ENCODE peak calls at places on chromosomes 16 and 17, in seven cellular contexts. B, Q, F, P, N, Y and G are unnamed samples.

GRCh38 chr17:8375738-8376259 is 705 bp downstream of the KRABD2 start:
- DNase-seq in B (peak; percentile 39), Q (peak; percentile 26), F (no peak), P (no peak), N (no peak), Y (no peak), G (no peak)

GRCh38 chr16:66539628-66540469 is 10.1 kb downstream of the TK2 start:
- DNase-seq in B (peak; percentile 79), Q (no peak), F (no peak), P (no peak), N (no peak), Y (no peak), G (no peak)

GRCh38 chr17:82232876-82233785 is 4.3 kb downstream of the SLC16A3 start:
- DNase-seq in B (no peak), Q (no peak), F (peak; percentile 52), P (no peak), N (no peak), Y (no peak), G (no peak)

GRCh38 chr16:85706449-85707034 is 17.8 kb upstream of the GINS2 start:
- DNase-seq in B (no peak), Q (no peak), F (no peak), P (no peak), N (no peak), Y (no peak), G (no peak)

GRCh38 chr16:11816123-11816522 is 19.1 kb upstream of the ZC3H7A start:
- DNase-seq in B (no peak), Q (no peak), F (no peak), P (no peak), N (no peak), Y (no peak), G (no peak)

GRCh38 chr16:52389045-52389444 is 157.9 kb downstream of the TOX3 start:
- DNase-seq in B (no peak), Q (no peak), F (no peak), P (no peak), N (no peak), Y (no peak), G (no peak)

GRCh38 chr16:4882633-4883285 is 35.5 kb downstream of the UBN1 start:
- DNase-seq in B (peak; percentile 89), Q (peak; percentile 64), F (no peak), P (no peak), N (no peak), Y (no peak), G (no peak)

GRCh38 chr16:85321856-85322271 is 209.6 kb upstream of the CIBAR2 start:
- DNase-seq in B (peak; percentile 94), Q (peak; percentile 98), F (peak; percentile 73), P (no peak), N (no peak), Y (no peak), G (peak; percentile 98)

GRCh38 chr16:14378131-14378551 is 251.9 kb downstream of the PARN start:
- DNase-seq in B (peak; percentile 81), Q (no peak), F (no peak), P (no peak), N (no peak), Y (peak; percentile 4), G (no peak)

GRCh38 chr17:73635101-73635767 is 9.0 kb downstream of the SDK2 start:
- DNase-seq in B (no peak), Q (no peak), F (no peak), P (no peak), N (no peak), Y (no peak), G (no peak)

GRCh38 chr16:49085689-49086088 is 195.9 kb downstream of the CBLN1 start:
- DNase-seq in B (peak; percentile 11), Q (no peak), F (no peak), P (no peak), N (no peak), Y (no peak), G (no peak)

GRCh38 chr17:51439395-51440229 is 179.3 kb downstream of the UTP18 start:
- DNase-seq in B (no peak), Q (no peak), F (no peak), P (no peak), N (peak; percentile 26), Y (no peak), G (no peak)

GRCh38 chr17:596763-597644 is 117.6 kb downstream of the VPS53 start:
- DNase-seq in B (peak; percentile 95), Q (no peak), F (no peak), P (no peak), N (no peak), Y (no peak), G (no peak)

GRCh38 chr17:58343131-58343530 is 8.9 kb downstream of the SUPT4H1 start:
- DNase-seq in B (no peak), Q (no peak), F (no peak), P (no peak), N (no peak), Y (no peak), G (no peak)

GRCh38 chr16:12898556-12898955 is 2.8 kb upstream of the SHISA9 start:
- DNase-seq in B (no peak), Q (no peak), F (no peak), P (no peak), N (no peak), Y (no peak), G (no peak)

GRCh38 chr16:58034128-58034685 is 8.7 kb downstream of the MMP15 start:
- DNase-seq in B (no peak), Q (no peak), F (no peak), P (no peak), N (no peak), Y (no peak), G (no peak)

GRCh38 chr17:4738136-4739121 is 1.2 kb upstream of the ZMYND15 start:
- DNase-seq in B (no peak), Q (peak; percentile 41), F (peak; percentile 57), P (peak; percentile 51), N (no peak), Y (no peak), G (no peak)

GRCh38 chr16:2983706-2984136 is 3.5 kb upstream of the PKMYT1 start:
- DNase-seq in B (peak; percentile 70), Q (peak; percentile 84), F (peak; percentile 89), P (peak; percentile 54), N (peak; percentile 52), Y (peak; percentile 79), G (peak; percentile 78)

GRCh38 chr17:50199651-50200446 is 1.6 kb downstream of the COL1A1 start:
- DNase-seq in B (peak; percentile 91), Q (peak; percentile 93), F (peak; percentile 91), P (peak; percentile 95), N (peak; percentile 54), Y (peak; percentile 87), G (peak; percentile 99)

GRCh38 chr17:2025622-2026309 is 632 bp upstream of the RTN4RL1 start:
- DNase-seq in B (peak; percentile 54), Q (peak; percentile 85), F (peak; percentile 81), P (no peak), N (no peak), Y (peak; percentile 76), G (peak; percentile 82)

GRCh38 chr17:50114849-50115357 is 15.1 kb downstream of the SAMD14 start:
- DNase-seq in B (peak; percentile 56), Q (peak; percentile 56), F (peak; percentile 49), P (peak; percentile 45), N (no peak), Y (peak; percentile 50), G (no peak)

GRCh38 chr16:12255919-12256665 is 279.6 kb downstream of the SNX29 start:
- DNase-seq in B (no peak), Q (no peak), F (no peak), P (no peak), N (no peak), Y (no peak), G (no peak)

GRCh38 chr17:8122391-8122922 is 1.4 kb downstream of the HES7 start:
- DNase-seq in B (peak; percentile 45), Q (peak; percentile 17), F (no peak), P (no peak), N (no peak), Y (peak; percentile 35), G (no peak)

GRCh38 chr17:76497699-76497978 is 3.6 kb downstream of the RHBDF2 start:
- DNase-seq in B (no peak), Q (no peak), F (no peak), P (no peak), N (no peak), Y (no peak), G (no peak)

GRCh38 chr17:76496464-76496863 is 4.8 kb downstream of the RHBDF2 start:
- DNase-seq in B (no peak), Q (no peak), F (no peak), P (no peak), N (no peak), Y (no peak), G (no peak)

GRCh38 chr17:76497979-76498885 is 3.0 kb downstream of the RHBDF2 start:
- DNase-seq in B (peak; percentile 84), Q (peak; percentile 90), F (peak; percentile 60), P (no peak), N (no peak), Y (no peak), G (peak; percentile 93)

GRCh38 chr17:76493505-76494167 is 7.6 kb downstream of the RHBDF2 start:
- DNase-seq in B (no peak), Q (no peak), F (peak; percentile 52), P (peak; percentile 62), N (no peak), Y (no peak), G (peak; percentile 66)

DNA sequence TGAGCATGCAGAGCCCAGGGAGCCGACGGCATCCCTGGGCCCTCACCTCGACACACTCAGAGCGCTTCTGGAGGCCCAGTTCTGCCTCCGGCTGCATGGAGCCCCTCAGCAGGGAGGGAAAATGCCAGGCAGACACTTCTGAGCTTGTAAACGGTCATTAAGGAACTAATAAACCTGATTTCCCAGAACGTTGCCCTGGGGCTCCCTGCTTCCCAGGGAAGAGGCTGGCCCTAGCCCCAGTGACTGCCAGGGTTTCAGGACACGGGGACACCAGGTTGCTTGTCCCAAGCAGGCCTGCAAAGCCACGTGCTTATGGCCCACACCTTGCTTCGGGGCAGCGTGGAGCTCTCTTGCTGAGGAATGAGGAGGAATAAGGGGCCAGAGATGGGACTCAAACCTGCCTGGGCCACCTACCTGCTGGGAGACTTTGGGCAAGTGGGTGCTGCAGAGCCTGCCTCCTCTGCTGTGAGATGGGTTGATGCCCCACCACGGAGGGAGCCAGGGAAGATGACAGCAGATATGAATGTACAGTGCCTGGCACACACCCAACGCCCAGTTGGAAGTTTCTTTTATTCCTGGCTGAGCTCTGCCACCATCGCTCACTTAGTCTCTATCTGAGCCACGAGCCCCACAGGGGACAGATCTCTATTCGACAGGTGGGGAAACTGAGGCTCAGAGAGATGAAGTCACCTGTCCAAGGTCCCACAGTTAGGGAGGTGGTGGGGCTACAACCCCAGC is 5.4 kb downstream of the RHBDF2 start:
- DNase-seq in B (no peak), Q (no peak), F (no peak), P (no peak), N (no peak), Y (no peak), G (no peak)
- H3K9me3 ChIP-seq in B (no peaks in the 10 kb centered on the region), Q (no peaks in the 10 kb centered on the region), F (no peaks in the 10 kb centered on the region), P (no peaks in the 10 kb centered on the region), N (no peaks in the 10 kb centered on the region), Y (no peaks in the 10 kb centered on the region), G (no peaks in the 10 kb centered on the region)

GRCh38 chr16:25311950-25312349 is 54.3 kb upstream of the ZKSCAN2 start:
- DNase-seq in B (no peak), Q (no peak), F (no peak), P (no peak), N (no peak), Y (no peak), G (no peak)
- H3K9me3 ChIP-seq in B (no peaks in the 10 kb centered on the region), Q (no peaks in the 10 kb centered on the region), F (peaks cover 20% of the 10 kb centered on the region), P (peaks cover 7% of the 10 kb centered on the region), N (peaks cover 30% of the 10 kb centered on the region), Y (no peaks in the 10 kb centered on the region), G (peaks cover 6% of the 10 kb centered on the region)

GRCh38 chr16:855471-855870 is 54.9 kb upstream of the GNG13 start:
- DNase-seq in B (no peak), Q (no peak), F (no peak), P (no peak), N (no peak), Y (no peak), G (no peak)
- H3K9me3 ChIP-seq in B (no peaks in the 10 kb centered on the region), Q (no peaks in the 10 kb centered on the region), F (no peaks in the 10 kb centered on the region), P (no peaks in the 10 kb centered on the region), N (no peaks in the 10 kb centered on the region), Y (peaks cover 4% of the 10 kb centered on the region), G (no peaks in the 10 kb centered on the region)

GRCh38 chr16:79402356-79402755 is 198.2 kb downstream of the MAF start:
- DNase-seq in B (no peak), Q (peak; percentile 22), F (peak; percentile 89), P (no peak), N (no peak), Y (no peak), G (no peak)
- H3K9me3 ChIP-seq in B (no peaks in the 10 kb centered on the region), Q (no peaks in the 10 kb centered on the region), F (no peaks in the 10 kb centered on the region), P (no peaks in the 10 kb centered on the region), N (no peaks in the 10 kb centered on the region), Y (no peaks in the 10 kb centered on the region), G (no peaks in the 10 kb centered on the region)